ENCODE peak calls at places on chromosomes 16 and 17, in nine cellular contexts. H, G, W, D, J, M, R, N and P are unnamed samples.
A peak's percentile ranks its signal among the peaks of the same experiment; 100 is the strongest.

GRCh38 chr16:75264531-75264998 is 13.1 kb upstream of the BCAR1 start:
- DNase-seq in G (no peak), D (no peak), J (peak; percentile 70), N (no peak), W (peak; percentile 38), H (no peak), R (peak; percentile 41), M (no peak), P (no peak)

GRCh38 chr17:7838291-7839075 is 4.5 kb downstream of the KDM6B start:
- DNase-seq in G (no peak), W (no peak), J (peak; percentile 43), R (peak; percentile 51), H (no peak), D (no peak), M (no peak), N (peak; percentile 70), P (no peak)

GRCh38 chr16:64469906-64470702 is 651.8 kb downstream of the CDH11 start:
- DNase-seq in W (no peak), H (no peak), G (no peak), M (no peak), R (no peak), N (peak; percentile 32), J (no peak), D (no peak), P (no peak)

GRCh38 chr16:11946433-11946832 is 4.6 kb upstream of the NPIPB2 start:
- DNase-seq in M (no peak), N (no peak), H (no peak), J (no peak), D (no peak), W (no peak), G (no peak), R (no peak), P (no peak)

GRCh38 chr17:64978138-64978537 is 58.9 kb upstream of the LRRC37A3 start:
- DNase-seq in J (no peak), M (no peak), W (no peak), G (no peak), H (no peak), D (no peak), N (no peak), R (no peak), P (no peak)

GRCh38 chr17:55038291-55038690 is 69.7 kb downstream of the STXBP4 start:
- DNase-seq in J (no peak), D (no peak), W (no peak), G (no peak), H (no peak), R (no peak), N (no peak), M (no peak), P (no peak)

GRCh38 chr17:44623070-44623725 is 33.1 kb upstream of the MEIOC start:
- DNase-seq in M (no peak), N (no peak), R (peak; percentile 21), D (no peak), H (no peak), J (no peak), G (no peak), W (no peak), P (no peak)

GRCh38 chr16:84608281-84608680 is 9.6 kb downstream of the COTL1 start:
- DNase-seq in N (no peak), W (no peak), G (peak; percentile 59), J (no peak), D (peak; percentile 64), R (no peak), M (no peak), H (no peak), P (no peak)

GRCh38 chr17:49217651-49218413 is 7.3 kb downstream of the ABI3 start:
- DNase-seq in J (peak; percentile 73), H (no peak), R (no peak), D (peak; percentile 78), G (peak; percentile 56), M (no peak), W (no peak), N (no peak), P (peak; percentile 84)

GRCh38 chr17:74123350-74123749 is 80.1 kb upstream of the RPL38 start:
- DNase-seq in M (no peak), N (no peak), H (no peak), W (no peak), G (no peak), J (peak; percentile 3), R (peak; percentile 2), D (no peak), P (no peak)

GRCh38 chr16:89346869-89347268 is 129.4 kb downstream of the ZNF778 start:
- DNase-seq in R (no peak), G (no peak), W (no peak), J (peak; percentile 36), N (no peak), D (no peak), H (no peak), M (no peak), P (no peak)

GRCh38 chr16:57775661-57776469 is 26.4 kb downstream of the KIFC3 start:
- DNase-seq in R (no peak), G (no peak), D (no peak), J (peak; percentile 61), W (peak; percentile 28), H (no peak), N (peak; percentile 88), M (no peak), P (no peak)

GRCh38 chr16:88777801-88778415 is 7.1 kb downstream of the PIEZO1 start:
- DNase-seq in W (no peak), N (no peak), D (no peak), R (no peak), G (no peak), J (no peak), M (no peak), H (no peak), P (no peak)

GRCh38 chr17:60231234-60231633 is 81.5 kb downstream of the CA4 start:
- DNase-seq in W (no peak), D (no peak), J (peak; percentile 76), M (peak; percentile 41), R (peak; percentile 31), H (no peak), G (no peak), N (peak; percentile 7), P (no peak)

GRCh38 chr16:50830698-50831097 is 88.8 kb downstream of the CYLD start:
- DNase-seq in R (no peak), M (no peak), W (no peak), G (no peak), N (no peak), H (no peak), J (no peak), D (no peak), P (no peak)

GRCh38 chr16:66326995-66327513 is 39.4 kb upstream of the CDH5 start:
- DNase-seq in W (peak; percentile 93), R (no peak), G (no peak), D (no peak), J (peak; percentile 75), H (no peak), N (no peak), M (no peak), P (no peak)

GRCh38 chr17:35254107-35254802 is 11.4 kb downstream of the SLFN5 start:
- DNase-seq in J (peak; percentile 68), R (peak; percentile 96), D (no peak), G (no peak), W (no peak), M (peak; percentile 43), H (peak; percentile 92), N (peak; percentile 3), P (no peak)